ENCODE peak calls at places on chromosomes 13 and 19, in six cellular contexts. One of them, this sample, is unnamed. For H3K27me3 and H3K9me3, the result is how much of the 10 kb centered on the place peaks cover.

GRCh38 chr13:82833928-82834327 is 1048.3 kb downstream of the SLITRK1 start:
- DNase-seq in fibroblast of lung: peak
- DNase-seq in PC-3: no peak
- DNase-seq in colonic mucosa: no peak
- DNase-seq in SK-N-SH: no peak
- DNase-seq in IMR-90: peak
- DNase-seq in this sample: no peak

GRCh38 chr13:99267927-99268326 is 9.7 kb upstream of the GPR18 start:
- DNase-seq in fibroblast of lung: no peak
- DNase-seq in PC-3: no peak
- DNase-seq in SK-N-SH: no peak
- DNase-seq in IMR-90: no peak
- DNase-seq in colonic mucosa: no peak
- DNase-seq in this sample: no peak

GRCh38 chr13:72648513-72649065 is 78.8 kb downstream of the MZT1 start:
- DNase-seq in PC-3: peak
- DNase-seq in colonic mucosa: no peak
- DNase-seq in SK-N-SH: no peak
- DNase-seq in fibroblast of lung: peak
- DNase-seq in IMR-90: no peak
- DNase-seq in this sample: no peak

GRCh38 chr13:23654111-23655110 is 84.2 kb downstream of the TNFRSF19 start:
- DNase-seq in fibroblast of lung: peak
- DNase-seq in IMR-90: peak
- DNase-seq in PC-3: no peak
- DNase-seq in colonic mucosa: no peak
- DNase-seq in SK-N-SH: no peak
- DNase-seq in this sample: peak

GRCh38 chr19:3644351-3645066 is 17.9 kb upstream of the CACTIN start:
- DNase-seq in colonic mucosa: peak
- DNase-seq in SK-N-SH: no peak
- DNase-seq in PC-3: no peak
- DNase-seq in fibroblast of lung: peak
- DNase-seq in IMR-90: peak
- DNase-seq in this sample: no peak

GRCh38 chr13:95603887-95604533 is 40.5 kb downstream of the DZIP1 start:
- DNase-seq in IMR-90: no peak
- DNase-seq in colonic mucosa: peak
- DNase-seq in SK-N-SH: no peak
- DNase-seq in fibroblast of lung: peak
- DNase-seq in PC-3: peak
- DNase-seq in this sample: no peak

GRCh38 chr13:69545500-69546025 is 562.1 kb upstream of the ATXN8OS start:
- DNase-seq in IMR-90: no peak
- DNase-seq in PC-3: no peak
- DNase-seq in fibroblast of lung: no peak
- DNase-seq in colonic mucosa: no peak
- DNase-seq in SK-N-SH: no peak
- DNase-seq in this sample: no peak

GRCh38 chr19:12825259-12826131 is 8.9 kb downstream of the RTBDN start:
- DNase-seq in PC-3: peak
- DNase-seq in IMR-90: no peak
- DNase-seq in fibroblast of lung: no peak
- DNase-seq in colonic mucosa: no peak
- DNase-seq in SK-N-SH: peak
- DNase-seq in this sample: no peak

GRCh38 chr13:28984825-28985224 is 164.7 kb downstream of the MTUS2 start:
- DNase-seq in IMR-90: no peak
- DNase-seq in SK-N-SH: no peak
- DNase-seq in PC-3: no peak
- DNase-seq in colonic mucosa: no peak
- DNase-seq in fibroblast of lung: no peak
- DNase-seq in this sample: no peak

GRCh38 chr13:51770681-51771417 is 33.1 kb downstream of the DHRS12 start:
- DNase-seq in fibroblast of lung: no peak
- DNase-seq in PC-3: no peak
- DNase-seq in IMR-90: no peak
- DNase-seq in SK-N-SH: no peak
- DNase-seq in colonic mucosa: no peak
- DNase-seq in this sample: no peak

GRCh38 chr13:74153316-74153715 is 19.1 kb upstream of the KLF12 start:
- DNase-seq in PC-3: no peak
- DNase-seq in IMR-90: no peak
- DNase-seq in colonic mucosa: no peak
- DNase-seq in fibroblast of lung: peak
- DNase-seq in SK-N-SH: no peak
- DNase-seq in this sample: no peak

GRCh38 chr13:74450976-74451375 is 316.8 kb upstream of the KLF12 start:
- DNase-seq in PC-3: no peak
- DNase-seq in colonic mucosa: no peak
- DNase-seq in SK-N-SH: no peak
- DNase-seq in IMR-90: no peak
- DNase-seq in fibroblast of lung: peak
- DNase-seq in this sample: no peak

GRCh38 chr13:31725841-31726240 is 13.5 kb upstream of the RXFP2 start:
- DNase-seq in PC-3: peak
- DNase-seq in colonic mucosa: no peak
- DNase-seq in SK-N-SH: no peak
- DNase-seq in fibroblast of lung: no peak
- DNase-seq in IMR-90: no peak
- DNase-seq in this sample: peak

GRCh38 chr19:543912-544608 is at the start of gene GZMM:
- DNase-seq in SK-N-SH: no peak
- DNase-seq in fibroblast of lung: no peak
- DNase-seq in colonic mucosa: no peak
- DNase-seq in IMR-90: no peak
- DNase-seq in PC-3: no peak
- DNase-seq in this sample: peak

GRCh38 chr19:13103961-13104847 is 1.5 kb upstream of the LYL1 start:
- DNase-seq in fibroblast of lung: no peak
- DNase-seq in colonic mucosa: peak
- DNase-seq in IMR-90: no peak
- DNase-seq in SK-N-SH: peak
- DNase-seq in PC-3: peak
- DNase-seq in this sample: peak

GRCh38 chr13:72437458-72437857 is 290.0 kb downstream of the MZT1 start:
- DNase-seq in PC-3: peak
- DNase-seq in fibroblast of lung: peak
- DNase-seq in SK-N-SH: no peak
- DNase-seq in IMR-90: peak
- DNase-seq in colonic mucosa: no peak
- DNase-seq in this sample: no peak

GRCh38 chr19:39506944-39507714 is 7.8 kb upstream of the SELENOV start:
- DNase-seq in colonic mucosa: peak
- DNase-seq in SK-N-SH: peak
- DNase-seq in fibroblast of lung: peak
- DNase-seq in IMR-90: peak
- DNase-seq in PC-3: peak
- DNase-seq in this sample: peak
- H3K27me3 ChIP-seq in colonic mucosa: under half
- H3K27me3 ChIP-seq in SK-N-SH: under half
- H3K27me3 ChIP-seq in fibroblast of lung: under half
- H3K27me3 ChIP-seq in IMR-90: under half
- H3K27me3 ChIP-seq in PC-3: under half
- H3K27me3 ChIP-seq in this sample: under half

GRCh38 chr19:50039968-50040367 is 14.2 kb downstream of the ZNF473 start:
- DNase-seq in SK-N-SH: no peak
- DNase-seq in fibroblast of lung: no peak
- DNase-seq in IMR-90: peak
- DNase-seq in colonic mucosa: peak
- DNase-seq in PC-3: no peak
- DNase-seq in this sample: no peak
- H3K9me3 ChIP-seq in SK-N-SH: under half
- H3K9me3 ChIP-seq in fibroblast of lung: under half
- H3K9me3 ChIP-seq in IMR-90: under half
- H3K9me3 ChIP-seq in colonic mucosa: under half
- H3K9me3 ChIP-seq in PC-3: under half
- H3K9me3 ChIP-seq in this sample: under half

GRCh38 chr19:34135033-34135370 is 37.3 kb upstream of the LSM14A start:
- DNase-seq in IMR-90: no peak
- DNase-seq in SK-N-SH: no peak
- DNase-seq in PC-3: no peak
- DNase-seq in fibroblast of lung: no peak
- DNase-seq in colonic mucosa: no peak
- DNase-seq in this sample: no peak

GRCh38 chr19:34134190-34135032 is 37.9 kb upstream of the LSM14A start:
- DNase-seq in colonic mucosa: peak
- DNase-seq in IMR-90: peak
- DNase-seq in PC-3: peak
- DNase-seq in SK-N-SH: peak
- DNase-seq in fibroblast of lung: peak
- DNase-seq in this sample: peak

GRCh38 chr19:34131100-34131499 is 41.2 kb upstream of the LSM14A start:
- DNase-seq in fibroblast of lung: no peak
- DNase-seq in SK-N-SH: no peak
- DNase-seq in IMR-90: peak
- DNase-seq in PC-3: no peak
- DNase-seq in colonic mucosa: no peak
- DNase-seq in this sample: no peak

GRCh38 chr19:34136127-34136526 is 36.2 kb upstream of the LSM14A start:
- DNase-seq in SK-N-SH: no peak
- DNase-seq in PC-3: no peak
- DNase-seq in IMR-90: no peak
- DNase-seq in fibroblast of lung: no peak
- DNase-seq in colonic mucosa: no peak
- DNase-seq in this sample: no peak

DNA sequence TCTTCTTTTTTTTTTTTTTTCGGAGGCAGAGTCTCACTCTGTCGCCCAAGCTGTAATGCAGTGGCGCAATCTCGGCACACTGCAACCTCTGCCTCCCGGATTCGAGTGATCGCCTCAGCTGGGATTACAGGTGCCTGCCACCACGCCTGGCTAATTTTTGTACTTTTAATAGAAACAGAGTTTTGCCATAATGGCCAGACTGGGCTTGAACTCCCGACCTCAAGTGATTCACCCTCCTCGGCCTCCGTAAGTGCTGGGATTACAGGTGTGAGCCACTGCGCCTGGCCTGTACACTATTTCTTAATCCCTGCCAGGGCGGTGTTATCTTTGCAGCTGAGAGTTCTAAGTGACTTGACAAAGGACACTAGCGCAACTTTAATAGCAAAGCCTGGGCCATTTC is 36.9 kb upstream of the LSM14A start:
- DNase-seq in colonic mucosa: no peak
- DNase-seq in PC-3: no peak
- DNase-seq in fibroblast of lung: no peak
- DNase-seq in IMR-90: no peak
- DNase-seq in SK-N-SH: no peak
- DNase-seq in this sample: peak
- H3K9ac ChIP-seq in colonic mucosa: no peak
- H3K9ac ChIP-seq in PC-3: no peak
- H3K9ac ChIP-seq in fibroblast of lung: no peak
- H3K9ac ChIP-seq in IMR-90: no peak
- H3K9ac ChIP-seq in SK-N-SH: no peak
- H3K9ac ChIP-seq in this sample: peak

GRCh38 chr13:22091222-22091970 is 420.5 kb downstream of the FGF9 start:
- DNase-seq in colonic mucosa: no peak
- DNase-seq in PC-3: no peak
- DNase-seq in IMR-90: peak
- DNase-seq in SK-N-SH: no peak
- DNase-seq in fibroblast of lung: peak
- DNase-seq in this sample: no peak
- H3K27me3 ChIP-seq in colonic mucosa: under half
- H3K27me3 ChIP-seq in PC-3: under half
- H3K27me3 ChIP-seq in IMR-90: under half
- H3K27me3 ChIP-seq in SK-N-SH: under half
- H3K27me3 ChIP-seq in fibroblast of lung: under half
- H3K27me3 ChIP-seq in this sample: under half

GRCh38 chr19:58154287-58154678 is 3.7 kb upstream of the ZNF329 start:
- DNase-seq in fibroblast of lung: peak
- DNase-seq in IMR-90: peak
- DNase-seq in PC-3: no peak
- DNase-seq in colonic mucosa: peak
- DNase-seq in SK-N-SH: no peak
- DNase-seq in this sample: no peak

GRCh38 chr19:58153386-58153785 is 2.8 kb upstream of the ZNF329 start:
- DNase-seq in fibroblast of lung: no peak
- DNase-seq in IMR-90: no peak
- DNase-seq in colonic mucosa: no peak
- DNase-seq in PC-3: no peak
- DNase-seq in SK-N-SH: no peak
- DNase-seq in this sample: no peak

GRCh38 chr19:58154679-58155648 is 4.4 kb upstream of the ZNF329 start:
- DNase-seq in PC-3: peak
- DNase-seq in colonic mucosa: peak
- DNase-seq in SK-N-SH: peak
- DNase-seq in IMR-90: peak
- DNase-seq in fibroblast of lung: peak
- DNase-seq in this sample: no peak

GRCh38 chr19:58157045-58157728 is 6.6 kb upstream of the ZNF329 start:
- DNase-seq in colonic mucosa: no peak
- DNase-seq in fibroblast of lung: no peak
- DNase-seq in PC-3: no peak
- DNase-seq in IMR-90: no peak
- DNase-seq in SK-N-SH: no peak
- DNase-seq in this sample: no peak
- H3K9me3 ChIP-seq in colonic mucosa: under half
- H3K9me3 ChIP-seq in fibroblast of lung: under half
- H3K9me3 ChIP-seq in PC-3: under half
- H3K9me3 ChIP-seq in IMR-90: under half
- H3K9me3 ChIP-seq in SK-N-SH: under half
- H3K9me3 ChIP-seq in this sample: under half

GRCh38 chr19:5080030-5080644 is 111.2 kb downstream of the KDM4B start:
- DNase-seq in IMR-90: no peak
- DNase-seq in fibroblast of lung: no peak
- DNase-seq in colonic mucosa: no peak
- DNase-seq in SK-N-SH: peak
- DNase-seq in PC-3: no peak
- DNase-seq in this sample: no peak
- H3K9ac ChIP-seq in IMR-90: no peak
- H3K9ac ChIP-seq in fibroblast of lung: no peak
- H3K9ac ChIP-seq in colonic mucosa: no peak
- H3K9ac ChIP-seq in SK-N-SH: no peak
- H3K9ac ChIP-seq in PC-3: no peak
- H3K9ac ChIP-seq in this sample: no peak

DNA sequence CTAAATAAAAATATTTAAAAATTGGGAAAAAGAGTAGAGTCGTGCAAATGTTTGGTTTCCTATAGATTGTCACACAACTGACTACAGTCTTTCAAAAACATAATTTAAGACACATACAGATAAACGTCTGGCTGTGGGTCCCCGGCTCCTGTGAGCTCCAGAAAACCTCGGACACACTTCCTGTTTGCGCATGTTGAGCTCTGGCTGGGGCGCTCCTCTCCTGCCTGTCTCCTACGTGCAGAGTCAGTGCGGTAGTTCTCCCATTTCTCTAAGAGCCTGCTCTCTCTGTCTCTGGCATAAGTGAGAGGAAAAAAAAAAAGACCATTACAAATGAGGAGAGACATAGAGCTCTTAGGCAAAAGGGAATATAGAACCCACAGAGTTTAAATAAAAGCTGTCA is 128.2 kb upstream of the OBI1 start:
- DNase-seq in IMR-90: no peak
- DNase-seq in PC-3: no peak
- DNase-seq in SK-N-SH: no peak
- DNase-seq in fibroblast of lung: peak
- DNase-seq in colonic mucosa: no peak
- DNase-seq in this sample: no peak
- H3K27me3 ChIP-seq in IMR-90: under half
- H3K27me3 ChIP-seq in PC-3: half or more
- H3K27me3 ChIP-seq in SK-N-SH: under half
- H3K27me3 ChIP-seq in fibroblast of lung: under half
- H3K27me3 ChIP-seq in colonic mucosa: under half
- H3K27me3 ChIP-seq in this sample: under half

GRCh38 chr13:18960637-18961227 is 220.9 kb downstream of the TUBA3C start:
- DNase-seq in PC-3: no peak
- DNase-seq in colonic mucosa: no peak
- DNase-seq in fibroblast of lung: no peak
- DNase-seq in SK-N-SH: no peak
- DNase-seq in IMR-90: no peak
- DNase-seq in this sample: no peak
- H3K9me3 ChIP-seq in PC-3: under half
- H3K9me3 ChIP-seq in colonic mucosa: under half
- H3K9me3 ChIP-seq in fibroblast of lung: under half
- H3K9me3 ChIP-seq in SK-N-SH: under half
- H3K9me3 ChIP-seq in IMR-90: half or more
- H3K9me3 ChIP-seq in this sample: under half